ENCODE peak calls at places on chromosomes 6 and 20, in four cellular contexts. D, F, N and L are unnamed samples.

GRCh38 chr6:132445201-132445951 is 44.1 kb upstream of the MOXD1 start:
- DNase-seq in N (no peak), F (no peak), D (no peak), L (no peak)

GRCh38 chr20:58072695-58073671 is 155.5 kb downstream of the ANKRD60 start:
- DNase-seq in N (no peak), D (no peak), F (no peak), L (no peak)

GRCh38 chr6:27157461-27158315 is 89.8 kb upstream of the PRSS16 start:
- DNase-seq in N (peak; percentile 59), F (peak; percentile 47), D (peak; percentile 85), L (peak; percentile 73)

GRCh38 chr6:42338573-42339218 is 113.0 kb downstream of the TRERF1 start:
- DNase-seq in N (no peak), F (no peak), D (no peak), L (no peak)

GRCh38 chr6:4180653-4181255 is 45.4 kb upstream of the ECI2 start:
- DNase-seq in N (no peak), F (peak; percentile 36), D (no peak), L (no peak)

GRCh38 chr6:124742971-124743370 is 219.3 kb upstream of the RNF217 start:
- DNase-seq in F (no peak), D (no peak), N (no peak), L (no peak)

GRCh38 chr6:27650620-27651370 is 177.9 kb upstream of the ZNF184 start:
- DNase-seq in N (no peak), F (peak; percentile 81), D (no peak), L (no peak)

GRCh38 chr20:38926934-38927616 is 858 bp downstream of the FAM83D start:
- DNase-seq in N (no peak), D (no peak), F (no peak), L (no peak)

GRCh38 chr6:157239148-157239547 is 84.2 kb downstream of the TMEM242 start:
- DNase-seq in N (no peak), D (no peak), F (no peak), L (no peak)

GRCh38 chr6:145497006-145497405 is 238.3 kb downstream of the EPM2A start:
- DNase-seq in F (no peak), N (no peak), D (no peak), L (no peak)

GRCh38 chr6:50653253-50653652 is 60.1 kb upstream of the TFAP2D start:
- DNase-seq in D (no peak), F (no peak), N (no peak), L (no peak)

GRCh38 chr6:131950767-131951575 is at the start of gene CCN2:
- DNase-seq in D (peak; percentile 95), N (peak; percentile 77), F (peak; percentile 100), L (peak; percentile 76)

GRCh38 chr20:10547276-10548114 is 112.4 kb downstream of the SLX4IP start:
- DNase-seq in N (no peak), D (no peak), F (no peak), L (no peak)

GRCh38 chr20:63775096-63775978 is 35.8 kb downstream of the SLC2A4RG start:
- DNase-seq in N (no peak), F (no peak), D (no peak), L (no peak)

GRCh38 chr20:2754426-2754825 is 46.0 kb downstream of the CPXM1 start:
- DNase-seq in F (no peak), N (no peak), D (peak; percentile 35), L (no peak)

GRCh38 chr6:160259585-160259984 is 964 bp upstream of the SLC22A2 start:
- DNase-seq in N (no peak), D (no peak), F (no peak), L (no peak)

GRCh38 chr20:20359628-20360027 is 8.3 kb upstream of the INSM1 start:
- DNase-seq in D (no peak), F (no peak), N (no peak), L (no peak)

GRCh38 chr20:15060265-15061060 is 723.1 kb upstream of the FLRT3 start:
- DNase-seq in D (no peak), F (peak; percentile 99), N (no peak), L (no peak)

GRCh38 chr20:63572788-63573738 is 976 bp downstream of the HELZ2 start:
- DNase-seq in F (peak; percentile 65), N (no peak), D (no peak), L (no peak)

GRCh38 chr6:38522322-38522721 is 117.4 kb downstream of the BTBD9 start:
- DNase-seq in D (no peak), F (no peak), N (no peak), L (no peak)

GRCh38 chr6:31707701-31708100 is 1.0 kb downstream of the LY6G6F start:
- DNase-seq in N (no peak), D (no peak), F (no peak), L (no peak)

GRCh38 chr6:31702819-31703716 is at the start of gene ABHD16A:
- DNase-seq in D (peak; percentile 100), F (peak; percentile 98), N (peak; percentile 99), L (peak; percentile 99)

GRCh38 chr6:31710490-31711219 is 4.0 kb downstream of the LY6G6F start:
- DNase-seq in N (no peak), F (no peak), D (no peak), L (no peak)

GRCh38 chr6:31708224-31708623 is 1.6 kb downstream of the LY6G6F start:
- DNase-seq in D (no peak), F (no peak), N (no peak), L (no peak)

GRCh38 chr6:31706599-31706998 is at the start of gene LY6G6F:
- DNase-seq in F (no peak), D (no peak), N (no peak), L (no peak)
- TF ChIP-seq EP300 in F (no peak), D (no peak), N (no peak), L (no peak)

GRCh38 chr6:30076333-30076732 is 764 bp upstream of the RNF39 start:
- DNase-seq in N (no peak), F (peak; percentile 18), D (no peak), L (no peak)
- H3K27me3 ChIP-seq in N (peaks cover 25% of the 10 kb centered on the region), F (peaks cover 40% of the 10 kb centered on the region), D (peaks cover 60% of the 10 kb centered on the region), L (no peaks in the 10 kb centered on the region)

DNA sequence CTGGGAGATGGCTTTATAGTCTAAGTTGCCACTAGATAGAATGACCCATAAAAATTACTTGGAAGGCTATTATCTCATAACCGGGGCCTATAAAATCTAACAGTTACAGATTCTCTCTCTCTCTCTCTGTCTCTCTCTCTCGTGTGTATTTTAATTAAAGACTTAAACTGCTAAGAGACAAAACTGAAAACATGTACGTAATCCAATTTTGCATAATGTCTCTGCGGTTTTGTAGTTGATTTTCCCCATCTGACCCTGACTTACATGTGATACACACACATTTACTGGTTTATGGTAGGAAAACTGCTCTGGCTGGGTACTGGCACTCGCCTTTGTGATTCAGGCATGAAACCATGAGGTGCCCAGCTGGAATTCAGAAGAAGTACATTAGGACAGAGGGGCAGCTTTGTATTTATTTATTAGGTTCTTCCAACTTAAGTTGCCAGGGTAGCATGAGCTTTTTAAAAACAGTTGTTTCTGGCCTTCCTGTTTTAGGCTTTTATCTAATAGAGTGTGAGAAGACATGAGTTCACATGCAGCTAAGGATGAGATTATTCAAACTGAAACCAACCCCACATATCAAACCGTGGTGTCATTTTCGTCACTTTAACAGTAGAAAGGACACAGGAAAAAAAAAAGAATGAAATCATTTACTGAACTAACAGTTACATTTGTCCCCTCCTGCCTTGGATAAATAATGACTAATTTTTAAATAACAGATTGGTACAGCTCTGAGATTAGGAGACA is 182.5 kb downstream of the GMPR start:
- DNase-seq in D (no peak), N (no peak), F (no peak), L (no peak)
- TF ChIP-seq POLR2A in D (no peak), N (no peak), F (no peak), L (no peak)

DNA sequence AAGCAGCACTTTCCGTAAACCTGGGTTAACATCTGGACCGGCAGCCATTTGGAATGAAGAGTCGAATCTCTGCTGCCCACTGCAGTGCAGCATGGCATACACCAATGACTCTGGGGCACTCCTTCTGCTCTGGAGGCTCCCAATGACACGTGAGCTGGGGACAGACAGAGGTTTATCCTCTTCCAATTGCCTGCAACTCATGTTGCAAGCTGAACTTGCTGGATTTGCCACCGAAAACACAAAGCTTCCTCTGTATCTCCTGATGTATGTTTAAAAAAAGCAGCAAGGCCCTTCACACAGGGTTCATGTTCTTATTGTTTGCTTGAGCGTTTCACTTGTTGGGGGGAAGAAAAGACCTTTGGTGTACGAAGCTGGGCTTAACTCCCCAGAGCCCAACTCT is 10.8 kb downstream of the NCOA5 start:
- DNase-seq in N (no peak), D (no peak), F (no peak), L (no peak)
- TF ChIP-seq EP300 in N (no peak), D (no peak), F (no peak), L (no peak)

DNA sequence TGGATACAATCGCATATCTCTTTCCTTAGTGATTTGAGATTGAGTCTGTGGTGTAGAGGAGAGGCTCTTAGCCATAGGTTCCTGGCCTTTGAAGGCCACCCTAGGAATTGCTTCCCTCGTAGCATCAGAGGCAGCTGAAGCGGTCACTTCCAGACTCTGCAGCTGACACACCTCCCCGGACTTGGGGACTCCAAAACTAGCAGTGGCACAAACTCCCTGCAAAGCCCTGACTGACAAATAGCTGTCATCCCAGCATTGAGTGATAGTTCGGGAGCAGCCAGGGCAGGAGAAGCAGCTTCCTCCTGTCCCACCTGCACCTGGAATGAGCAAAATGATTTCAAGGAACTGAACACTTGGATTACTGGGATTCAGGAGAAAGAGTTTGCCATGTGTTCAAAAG is 100.5 kb upstream of the QKI start:
- DNase-seq in F (no peak), N (no peak), D (no peak), L (no peak)
- H3K27me3 ChIP-seq in F (peaks cover 19% of the 10 kb centered on the region), N (no peaks in the 10 kb centered on the region), D (no peaks in the 10 kb centered on the region), L (no peaks in the 10 kb centered on the region)